ENCODE peak calls at places on chromosomes 7 and 10, in five cellular contexts. B, G, S, A and O are unnamed samples.

GRCh38 chr10:110498982-110499795 is 1.5 kb downstream of the DUSP5 start:
- DNase-seq in B (peak; percentile 66), G (peak; percentile 62), S (no peak), A (peak; percentile 75), O (peak; percentile 69)

GRCh38 chr10:87771871-87772500 is 46.0 kb downstream of the ATAD1 start:
- DNase-seq in B (peak; percentile 24), G (peak; percentile 32), S (no peak), A (peak; percentile 15), O (no peak)

GRCh38 chr10:97849101-97849490 is 547 bp upstream of the GOLGA7B start:
- DNase-seq in B (peak; percentile 58), G (no peak), S (no peak), A (peak; percentile 75), O (no peak)

GRCh38 chr10:103510791-103511757 is 17.6 kb downstream of the NEURL1 start:
- DNase-seq in B (no peak), G (no peak), S (no peak), A (no peak), O (no peak)

GRCh38 chr7:149175150-149175549 is 20.2 kb upstream of the ZNF282 start:
- DNase-seq in B (no peak), G (no peak), S (no peak), A (no peak), O (no peak)

GRCh38 chr7:139683137-139683871 is 94.5 kb downstream of the HIPK2 start:
- DNase-seq in B (no peak), G (peak; percentile 28), S (no peak), A (peak; percentile 52), O (no peak)

GRCh38 chr7:144821069-144821468 is 14.8 kb downstream of the TPK1 start:
- DNase-seq in B (no peak), G (no peak), S (no peak), A (no peak), O (no peak)

GRCh38 chr10:130429809-130430208 is 293.6 kb downstream of the GLRX3 start:
- DNase-seq in B (no peak), G (no peak), S (no peak), A (no peak), O (no peak)

GRCh38 chr10:15433850-15434537 is 62.9 kb upstream of the FAM171A1 start:
- DNase-seq in B (peak; percentile 37), G (peak; percentile 40), S (no peak), A (peak; percentile 25), O (no peak)

GRCh38 chr7:3154881-3155494 is 111.3 kb upstream of the CARD11 start:
- DNase-seq in B (peak; percentile 42), G (peak; percentile 56), S (peak; percentile 65), A (peak; percentile 46), O (peak; percentile 62)

GRCh38 chr7:42720871-42721835 is 190.7 kb downstream of the C7orf25 start:
- DNase-seq in B (no peak), G (no peak), S (no peak), A (no peak), O (no peak)

GRCh38 chr7:116087291-116087690 is 56.7 kb upstream of the TFEC start:
- DNase-seq in B (no peak), G (no peak), S (no peak), A (no peak), O (no peak)

GRCh38 chr10:88091490-88092061 is 228.2 kb downstream of the PTEN start:
- DNase-seq in B (peak; percentile 48), G (no peak), S (peak; percentile 51), A (peak; percentile 95), O (no peak)

GRCh38 chr7:101723835-101724234 is 93.6 kb upstream of the CUX1 start:
- DNase-seq in B (no peak), G (no peak), S (no peak), A (no peak), O (no peak)

GRCh38 chr10:78255796-78256638 is 222.4 kb downstream of the RPS24 start:
- DNase-seq in B (peak; percentile 92), G (peak; percentile 97), S (no peak), A (peak; percentile 92), O (no peak)

GRCh38 chr7:108455833-108456677 is at the start of gene NRCAM:
- DNase-seq in B (peak; percentile 12), G (peak; percentile 34), S (peak; percentile 43), A (peak; percentile 54), O (peak; percentile 53)

GRCh38 chr7:45919947-45920542 is 1.0 kb downstream of the IGFBP3 start:
- DNase-seq in B (no peak), G (no peak), S (no peak), A (no peak), O (no peak)

GRCh38 chr10:70125918-70126590 is 6.6 kb downstream of the AIFM2 start:
- DNase-seq in B (no peak), G (no peak), S (no peak), A (no peak), O (no peak)

GRCh38 chr7:47833211-47833610 is 115.1 kb downstream of the PKD1L1 start:
- DNase-seq in B (no peak), G (no peak), S (no peak), A (no peak), O (peak; percentile 39)

GRCh38 chr10:110725809-110726641 is 81.9 kb downstream of the RBM20 start:
- DNase-seq in B (no peak), G (peak; percentile 76), S (no peak), A (peak; percentile 35), O (no peak)

GRCh38 chr7:140534743-140535142 is 55.4 kb upstream of the MKRN1 start:
- DNase-seq in B (no peak), G (no peak), S (no peak), A (no peak), O (no peak)

GRCh38 chr7:48365010-48365409 is 193.8 kb downstream of the ABCA13 start:
- DNase-seq in B (no peak), G (no peak), S (no peak), A (peak; percentile 67), O (no peak)

GRCh38 chr7:155728116-155728515 is 83.7 kb downstream of the RBM33 start:
- DNase-seq in B (no peak), G (no peak), S (no peak), A (no peak), O (no peak)

GRCh38 chr10:78894841-78895195 is 173.9 kb upstream of the ZMIZ1 start:
- DNase-seq in B (no peak), G (no peak), S (no peak), A (no peak), O (no peak)

GRCh38 chr7:754531-755420 is 27.7 kb upstream of the PRKAR1B start:
- DNase-seq in B (no peak), G (no peak), S (no peak), A (no peak), O (no peak)

GRCh38 chr7:102079140-102080002 is 207.3 kb upstream of the SH2B2 start:
- DNase-seq in B (no peak), G (no peak), S (no peak), A (no peak), O (no peak)

GRCh38 chr10:78307576-78307975 is 273.9 kb downstream of the RPS24 start:
- DNase-seq in B (no peak), G (no peak), S (no peak), A (no peak), O (no peak)

GRCh38 chr7:66176914-66177313 is 28.2 kb upstream of the TPST1 start:
- DNase-seq in B (no peak), G (no peak), S (no peak), A (no peak), O (no peak)

GRCh38 chr7:47233996-47234395 is 347.9 kb downstream of the TNS3 start:
- DNase-seq in B (no peak), G (no peak), S (no peak), A (no peak), O (no peak)

GRCh38 chr7:608361-608760 is 88.7 kb upstream of the PDGFA start:
- DNase-seq in B (no peak), G (no peak), S (no peak), A (no peak), O (no peak)

GRCh38 chr10:43060291-43060690 is 16.6 kb upstream of the RET start:
- DNase-seq in B (no peak), G (no peak), S (no peak), A (peak; percentile 11), O (no peak)